ENCODE peak calls at places on chromosomes 13 and 19, in four cellular contexts. D is IMR-90, Z is mesendoderm, V is H1. U is an unnamed sample.

GRCh38 chr13:98507060-98507797 is 69.7 kb downstream of the STK24 start:
- DNase-seq in D (no peak), Z (peak), V (peak), U (no peak)

GRCh38 chr19:15291666-15292065 is 40.7 kb downstream of the BRD4 start:
- DNase-seq in D (peak), Z (no peak), V (no peak), U (no peak)

GRCh38 chr19:46428278-46429141 is at the start of gene PNMA8C:
- DNase-seq in D (peak), Z (peak), V (no peak), U (peak)

GRCh38 chr13:50685491-50685890 is 158.0 kb downstream of the DLEU7 start:
- DNase-seq in D (no peak), Z (peak), V (no peak), U (no peak)

GRCh38 chr13:80825276-80825675 is 484.4 kb upstream of the SPRY2 start:
- DNase-seq in D (no peak), Z (no peak), V (no peak), U (no peak)

GRCh38 chr19:42185281-42185680 is 32.2 kb downstream of the DEDD2 start:
- DNase-seq in D (peak), Z (no peak), V (no peak), U (no peak)

GRCh38 chr19:46821512-46822359 is 28.9 kb downstream of the AP2S1 start:
- DNase-seq in D (no peak), Z (no peak), V (no peak), U (peak)

GRCh38 chr13:19781526-19781925 is 1.2 kb downstream of the PSPC1 start:
- DNase-seq in D (no peak), Z (no peak), V (no peak), U (no peak)

GRCh38 chr19:10896851-10897526 is 25.6 kb downstream of the CARM1 start:
- DNase-seq in D (peak), Z (no peak), V (no peak), U (no peak)

GRCh38 chr19:5826531-5827341 is 12.8 kb downstream of the FUT6 start:
- DNase-seq in D (no peak), Z (peak), V (no peak), U (peak)

GRCh38 chr19:50823389-50824042 is at the start of gene KLK1:
- DNase-seq in D (no peak), Z (no peak), V (no peak), U (no peak)

GRCh38 chr19:34393629-34394028 is 10.6 kb upstream of the PDCD2L start:
- DNase-seq in D (no peak), Z (no peak), V (no peak), U (no peak)

GRCh38 chr19:5128251-5128931 is 159.5 kb downstream of the KDM4B start:
- DNase-seq in D (peak), Z (peak), V (no peak), U (no peak)

GRCh38 chr13:29707876-29708543 is 112.5 kb upstream of the SLC7A1 start:
- DNase-seq in D (peak), Z (peak), V (peak), U (peak)

GRCh38 chr19:6856749-6857372 is 30.5 kb upstream of the ADGRE1 start:
- DNase-seq in D (no peak), Z (no peak), V (no peak), U (no peak)

GRCh38 chr13:113205428-113205931 is 3.0 kb downstream of the PCID2 start:
- DNase-seq in D (peak), Z (no peak), V (no peak), U (no peak)

GRCh38 chr13:77860621-77861020 is 58.0 kb downstream of the EDNRB start:
- DNase-seq in D (peak), Z (no peak), V (no peak), U (no peak)

GRCh38 chr13:37475966-37476365 is 122.6 kb downstream of the POSTN start:
- DNase-seq in D (peak), Z (no peak), V (no peak), U (no peak)

GRCh38 chr13:99911069-99911964 is 60.2 kb downstream of the ZIC5 start:
- DNase-seq in D (no peak), Z (no peak), V (no peak), U (no peak)

GRCh38 chr13:85243831-85244230 is 555.4 kb downstream of the SLITRK6 start:
- DNase-seq in D (no peak), Z (no peak), V (no peak), U (no peak)

GRCh38 chr19:13396256-13397080 is 109.8 kb downstream of the CACNA1A start:
- DNase-seq in D (peak), Z (peak), V (peak), U (peak)

GRCh38 chr13:96075953-96076543 is 13.9 kb upstream of the HS6ST3 start:
- DNase-seq in D (peak), Z (peak), V (no peak), U (no peak)

GRCh38 chr19:54521022-54521859 is 18.6 kb downstream of the LAIR2 start:
- DNase-seq in D (no peak), Z (no peak), V (no peak), U (no peak)

GRCh38 chr13:114032121-114032799 is 58.4 kb upstream of the C13orf46 start:
- DNase-seq in D (peak), Z (peak), V (no peak), U (no peak)

GRCh38 chr13:34176636-34177035 is 358.7 kb downstream of the RFC3 start:
- DNase-seq in D (no peak), Z (no peak), V (no peak), U (no peak)

GRCh38 chr19:53872762-53873161 is 5.1 kb downstream of the MYADM start:
- DNase-seq in D (no peak), Z (no peak), V (no peak), U (no peak)

GRCh38 chr19:10817291-10818038 is 18.5 kb downstream of the TMED1 start:
- DNase-seq in D (peak), Z (no peak), V (no peak), U (no peak)

GRCh38 chr13:34951528-34951927 is 9.5 kb downstream of the NBEA start:
- DNase-seq in D (no peak), Z (peak), V (no peak), U (no peak)

GRCh38 chr19:1213391-1214286 is 8.1 kb downstream of the STK11 start:
- DNase-seq in D (peak), Z (no peak), V (no peak), U (no peak)

GRCh38 chr13:46119883-46120614 is 15.2 kb upstream of the CPB2 start:
- DNase-seq in D (peak), Z (peak), V (no peak), U (no peak)

GRCh38 chr19:7427944-7428343 is 60.9 kb downstream of the PEX11G start:
- DNase-seq in D (peak), Z (no peak), V (no peak), U (no peak)

GRCh38 chr19:55099557-55100506 is 17.6 kb downstream of the PPP1R12C start:
- DNase-seq in D (no peak), Z (peak), V (no peak), U (peak)

GRCh38 chr19:4914736-4915501 is 5.6 kb downstream of the UHRF1 start:
- DNase-seq in D (peak), Z (peak), V (no peak), U (no peak)

GRCh38 chr19:37966211-37967072 is 59.4 kb downstream of the SIPA1L3 start:
- DNase-seq in D (peak), Z (no peak), V (no peak), U (no peak)

GRCh38 chr13:95288899-95289500 is 12.3 kb downstream of the ABCC4 start:
- DNase-seq in D (no peak), Z (no peak), V (no peak), U (no peak)

GRCh38 chr13:26784704-26785639 is 24.4 kb upstream of the GPR12 start:
- DNase-seq in D (no peak), Z (peak), V (no peak), U (peak)

GRCh38 chr19:6000228-6000847 is 22.4 kb upstream of the RANBP3 start:
- DNase-seq in D (no peak), Z (no peak), V (no peak), U (no peak)

GRCh38 chr19:33297401-33298145 is 4.8 kb downstream of the CEBPA start:
- DNase-seq in D (no peak), Z (no peak), V (no peak), U (no peak)

GRCh38 chr19:57403737-57404537 is 7.0 kb upstream of the ZNF17 start:
- DNase-seq in D (no peak), Z (no peak), V (no peak), U (no peak)

GRCh38 chr13:25069911-25070310 is 26.0 kb upstream of the PABPC3 start:
- DNase-seq in D (no peak), Z (no peak), V (no peak), U (no peak)

GRCh38 chr13:25067054-25067453 is 28.9 kb upstream of the PABPC3 start:
- DNase-seq in D (no peak), Z (peak), V (no peak), U (peak)

GRCh38 chr13:25065974-25066770 is 29.8 kb upstream of the PABPC3 start:
- DNase-seq in D (no peak), Z (no peak), V (no peak), U (no peak)

GRCh38 chr13:25069236-25069635 is 26.7 kb upstream of the PABPC3 start:
- DNase-seq in D (no peak), Z (no peak), V (no peak), U (no peak)

GRCh38 chr13:25068810-25069209 is 27.1 kb upstream of the PABPC3 start:
- DNase-seq in D (no peak), Z (no peak), V (no peak), U (no peak)
- H3K56ac ChIP-seq in D (no peak), Z (no peak), V (no peak), U (no peak)

DNA sequence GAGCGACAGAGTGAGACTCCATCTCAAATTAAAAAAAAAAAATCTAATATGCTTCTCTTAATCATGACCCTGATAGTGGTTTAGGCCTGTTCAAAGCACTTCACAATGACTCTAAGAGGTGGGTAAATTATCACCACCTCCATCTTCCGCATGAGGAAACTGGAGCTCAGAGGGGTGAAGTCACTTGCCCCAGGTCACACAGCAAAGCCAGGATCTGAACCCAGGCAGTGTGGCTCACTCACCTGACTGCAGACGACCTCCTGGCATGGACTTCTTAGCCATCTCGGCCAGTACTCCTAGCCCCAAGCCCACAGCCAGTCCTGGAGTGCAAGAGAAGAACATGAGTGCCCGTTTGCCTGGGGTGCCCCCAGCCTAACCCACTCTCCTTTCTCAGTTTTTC is 6.9 kb downstream of the COQ8B start:
- DNase-seq in D (no peak), Z (no peak), V (no peak), U (no peak)
- H3K56ac ChIP-seq in D (no peak), Z (no peak), V (no peak), U (no peak)

DNA sequence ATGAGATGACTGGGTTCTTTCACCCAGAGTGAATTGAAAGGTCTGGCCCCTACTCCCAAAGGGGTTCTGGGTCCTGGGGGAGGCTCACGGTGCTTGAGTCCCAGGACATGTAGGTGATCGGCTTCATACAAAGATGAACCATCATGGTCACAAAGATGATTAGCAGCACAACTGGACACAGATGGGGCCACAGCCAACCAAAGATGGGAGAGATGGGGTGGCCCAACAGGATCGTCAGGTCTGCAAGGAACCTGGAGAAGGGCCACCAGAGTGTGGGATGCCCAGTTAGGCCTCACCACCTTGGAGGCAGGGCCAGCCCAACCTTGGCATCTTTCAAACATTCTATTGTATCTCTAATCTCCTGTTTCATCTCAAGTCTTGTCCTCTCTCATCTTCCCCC is 34.5 kb downstream of the SLC6A16 start:
- DNase-seq in D (no peak), Z (no peak), V (no peak), U (no peak)
- H3K56ac ChIP-seq in D (no peak), Z (no peak), V (no peak), U (no peak)

GRCh38 chr19:19534556-19535265 is 3.4 kb upstream of the CILP2 start:
- DNase-seq in D (no peak), Z (no peak), V (no peak), U (no peak)
- H3K56ac ChIP-seq in D (no peak), Z (no peak), V (no peak), U (no peak)

DNA sequence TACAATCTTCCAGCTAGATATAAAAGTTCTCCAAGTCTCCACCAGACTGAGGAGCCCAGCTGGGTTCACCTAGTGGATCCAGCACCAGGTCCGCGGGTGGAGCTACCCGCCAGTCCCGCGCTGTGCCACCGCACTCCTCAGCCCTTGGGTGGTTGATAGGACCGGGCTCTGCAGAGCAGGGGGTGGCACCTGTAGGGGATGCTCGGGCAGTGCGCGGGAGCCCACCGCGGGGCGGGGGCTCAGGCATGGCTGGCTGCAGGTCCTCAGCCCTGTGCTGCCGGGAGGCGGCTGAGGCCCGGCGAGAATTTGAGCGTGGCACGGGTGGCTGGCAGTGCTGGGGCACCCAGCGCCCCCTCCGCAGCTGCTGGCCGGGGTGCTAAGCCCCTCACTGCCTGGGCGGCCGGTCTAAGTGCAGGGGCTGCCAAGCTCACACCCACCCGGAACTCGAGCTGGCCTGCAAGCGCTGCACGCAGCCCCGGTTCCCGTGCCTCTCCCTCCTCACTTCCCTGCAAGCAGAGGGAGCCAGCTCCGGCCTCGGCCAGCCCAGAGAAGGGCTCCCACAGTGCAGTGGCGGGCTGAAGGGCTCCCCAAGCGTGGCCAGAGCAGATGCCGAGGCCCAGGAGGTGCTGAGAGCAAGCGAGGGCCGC is 542.8 kb upstream of the PCDH9 start:
- DNase-seq in D (no peak), Z (no peak), V (no peak), U (no peak)
- H3K56ac ChIP-seq in D (no peak), Z (no peak), V (no peak), U (no peak)

DNA sequence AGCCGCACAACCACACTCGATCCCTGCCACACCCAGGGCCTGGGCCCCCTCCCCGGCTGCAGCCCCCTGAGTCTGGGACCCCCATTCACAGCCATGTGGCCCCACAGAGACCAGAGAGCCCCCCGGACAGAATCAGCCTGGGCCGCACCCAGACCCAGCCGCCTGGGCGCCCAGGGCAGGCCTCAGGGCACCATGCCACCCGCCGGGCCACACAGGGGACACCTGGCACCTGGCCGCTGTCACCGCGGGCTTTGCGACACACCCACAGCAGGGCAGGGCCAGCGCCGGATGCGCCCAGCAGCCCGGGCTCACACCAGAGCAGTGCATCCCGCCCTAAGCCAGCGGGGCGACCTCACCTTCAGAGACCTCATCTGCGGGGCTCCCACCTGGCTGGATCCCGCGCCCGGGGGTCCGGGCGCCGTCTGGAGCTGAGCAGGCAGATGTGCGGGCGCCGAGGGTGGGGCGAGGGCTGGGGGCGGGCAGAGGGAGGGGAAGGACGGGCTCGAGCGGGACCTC is 443 bp downstream of the TBXA2R start:
- DNase-seq in D (no peak), Z (peak), V (no peak), U (peak)
- H3K56ac ChIP-seq in D (no peak), Z (peak), V (no peak), U (no peak)

GRCh38 chr13:24452044-24452443 is 60.5 kb downstream of the PARP4 start:
- DNase-seq in D (no peak), Z (no peak), V (no peak), U (no peak)

GRCh38 chr13:24456396-24456795 is 56.2 kb downstream of the PARP4 start:
- DNase-seq in D (no peak), Z (peak), V (no peak), U (no peak)

GRCh38 chr13:24459234-24459633 is 53.3 kb downstream of the PARP4 start:
- DNase-seq in D (peak), Z (no peak), V (no peak), U (no peak)

GRCh38 chr13:24458736-24459135 is 53.8 kb downstream of the PARP4 start:
- DNase-seq in D (no peak), Z (no peak), V (no peak), U (no peak)

DNA sequence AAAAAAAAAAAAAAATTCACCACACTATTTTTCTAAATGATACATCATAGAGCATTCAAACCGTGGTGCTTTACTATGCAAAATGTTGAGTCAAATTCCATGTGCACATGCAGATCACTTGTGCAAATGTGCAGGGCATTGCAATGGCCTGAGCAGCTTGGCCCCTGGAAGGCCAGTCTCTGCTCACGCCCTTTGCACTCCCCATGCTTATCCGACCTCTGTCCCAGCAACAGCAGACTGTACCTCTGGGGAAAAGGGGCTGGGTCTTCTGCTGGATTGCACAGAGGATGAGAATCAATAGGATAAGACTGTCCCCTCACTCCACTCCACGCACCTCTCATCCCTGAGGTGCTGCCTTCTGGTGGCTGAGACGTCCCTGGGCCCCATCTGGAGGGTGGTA is 58.5 kb downstream of the PARP4 start:
- DNase-seq in D (no peak), Z (no peak), V (no peak), U (no peak)
- H3K56ac ChIP-seq in D (no peak), Z (no peak), V (no peak), U (no peak)

U was measured in H9.